ENCODE peak calls at places on chromosome 11, in eight cellular contexts. O is GM23338, G is PC-3, I is HCT116, J is neural progenitor cell, R is OCI-LY7, C is MM.1S, P is SK-N-SH. Y is an unnamed sample.

GRCh38 chr11:114285599-114285998 is 10.6 kb upstream of the NNMT start:
- DNase-seq in J (no peak), G (peak; percentile 87), O (peak; percentile 33), I (no peak), C (no peak), P (no peak), R (no peak), Y (no peak)

GRCh38 chr11:76698321-76699043 is 27.9 kb upstream of the LRRC32 start:
- DNase-seq in R (peak; percentile 50), C (no peak), I (peak; percentile 34), G (peak; percentile 28), P (no peak), O (peak; percentile 84), J (peak; percentile 61), Y (no peak)

GRCh38 chr11:75896843-75897419 is 81.9 kb downstream of the UVRAG start:
- DNase-seq in J (peak; percentile 37), C (peak; percentile 66), O (peak; percentile 58), P (peak; percentile 44), G (peak; percentile 82), I (peak; percentile 12), R (peak; percentile 57), Y (peak; percentile 50)

GRCh38 chr11:101807521-101807920 is 107.3 kb upstream of the CEP126 start:
- DNase-seq in J (no peak), G (peak; percentile 59), O (no peak), R (no peak), I (no peak), C (no peak), P (no peak), Y (no peak)

GRCh38 chr11:126340960-126341709 is 14.4 kb upstream of the ST3GAL4 start:
- DNase-seq in C (no peak), J (no peak), O (no peak), I (no peak), G (peak; percentile 49), P (no peak), R (no peak), Y (no peak)

GRCh38 chr11:63622318-63622717 is 8.1 kb upstream of the PLAAT3 start:
- DNase-seq in J (no peak), P (no peak), I (no peak), G (peak; percentile 94), O (no peak), C (no peak), R (no peak), Y (peak; percentile 67)

GRCh38 chr11:134414772-134415765 is 3.0 kb upstream of the B3GAT1 start:
- DNase-seq in C (no peak), I (no peak), R (peak; percentile 3), J (peak; percentile 32), P (peak; percentile 46), O (no peak), G (no peak), Y (no peak)

GRCh38 chr11:63768232-63769043 is at the start of gene ZFTA:
- DNase-seq in G (peak; percentile 64), C (peak; percentile 63), R (peak; percentile 84), J (peak; percentile 90), I (no peak), O (peak; percentile 94), P (peak; percentile 98), Y (peak; percentile 88)

GRCh38 chr11:119339581-119340334 is 925 bp downstream of the C1QTNF5 start:
- DNase-seq in G (peak; percentile 47), C (no peak), P (peak; percentile 95), R (peak; percentile 35), O (peak; percentile 88), J (peak; percentile 94), I (no peak), Y (peak; percentile 87)

DNA sequence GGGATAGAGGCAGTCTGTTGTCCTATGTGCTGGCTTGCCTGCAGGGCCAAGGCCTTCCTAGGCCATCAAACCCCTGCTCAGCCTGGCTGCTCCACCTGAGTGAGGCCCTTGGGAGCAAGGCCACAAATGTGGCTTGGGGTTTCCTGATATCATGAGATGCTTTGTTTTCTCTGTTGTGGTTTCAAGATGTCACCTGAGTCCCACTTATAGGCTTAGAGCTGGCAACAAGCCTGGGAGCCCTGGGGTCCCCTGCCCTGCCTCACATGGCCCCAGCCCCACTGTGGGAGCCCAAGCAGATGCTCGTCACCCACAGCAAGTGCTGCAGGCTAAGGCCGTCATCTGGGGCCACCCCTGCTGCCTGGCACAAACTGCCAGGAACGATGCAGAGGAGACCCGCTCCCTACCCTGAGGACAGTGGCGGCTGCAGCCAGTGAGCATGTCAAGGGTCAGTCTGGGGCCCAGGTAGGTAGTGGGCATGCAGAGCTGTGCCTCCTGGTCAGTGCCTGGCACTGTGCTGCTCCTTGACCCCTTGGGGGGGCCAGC is 75.4 kb upstream of the KCNQ1OT1 start:
- DNase-seq in P (no peak), I (no peak), O (no peak), G (no peak), J (no peak), C (peak; percentile 81), R (no peak), Y (no peak)
- TF ChIP-seq EZH2phosphoT487 in P (no peak), I (no peak), O (no peak), G (no peak), J (no peak), C (no peak), R (no peak), Y (no peak)

DNA sequence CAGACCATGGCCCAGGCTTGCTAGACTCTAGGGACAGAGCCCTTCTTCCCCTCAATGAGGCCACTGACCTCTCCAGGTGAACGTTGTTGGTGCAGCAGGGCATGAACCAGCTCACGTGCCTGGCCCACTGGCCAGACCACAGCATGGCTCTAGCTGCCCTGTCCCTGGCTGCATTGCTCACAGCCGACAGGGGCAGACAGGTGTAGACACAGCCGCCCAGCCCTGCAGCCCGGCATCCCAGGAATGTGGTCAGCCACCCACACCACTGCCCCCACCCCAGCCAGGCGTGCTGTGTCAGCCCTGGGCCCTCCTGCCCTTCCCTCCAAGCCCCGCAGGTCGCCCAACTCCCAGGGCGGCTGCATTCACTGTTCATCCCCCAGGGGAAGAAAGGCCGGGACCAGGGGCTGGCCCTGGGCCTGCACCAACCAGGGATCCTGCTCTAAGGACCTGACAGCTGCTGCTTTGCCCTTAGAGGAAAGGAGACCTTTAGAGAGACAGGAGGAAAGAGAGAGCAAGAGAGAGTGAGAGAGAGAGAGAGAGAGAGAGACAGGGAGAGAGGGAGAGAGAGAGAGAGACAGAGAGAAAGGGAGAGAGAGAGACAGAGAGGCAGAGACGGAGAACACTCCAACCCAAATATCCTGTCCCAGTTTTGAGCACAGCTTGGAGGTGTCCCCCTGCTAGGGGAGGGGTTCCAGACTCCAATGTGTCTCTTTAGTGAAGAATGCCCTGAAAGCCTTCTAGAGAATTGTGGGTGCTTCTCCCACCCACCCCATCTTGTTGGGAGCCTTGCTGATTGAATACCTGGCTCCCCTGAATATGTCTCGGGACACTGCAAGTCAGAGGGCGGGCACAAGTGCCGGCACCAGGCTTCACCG is 44.2 kb upstream of the LINC01488 start:
- DNase-seq in J (peak; percentile 60), O (peak; percentile 55), P (no peak), I (no peak), C (no peak), G (peak; percentile 85), R (no peak), Y (peak; percentile 81)
- TF ChIP-seq CTCF in J (no peak), O (peak; percentile 8), P (no peak), I (no peak), C (no peak), G (no peak), R (no peak), Y (no peak)

GRCh38 chr11:27477243-27477642 is 4.7 kb upstream of the LGR4 start:
- DNase-seq in G (no peak), C (no peak), I (no peak), O (no peak), R (no peak), P (no peak), J (no peak), Y (no peak)
- TF ChIP-seq EZH2phosphoT487 in G (no peak), C (no peak), I (no peak), O (no peak), R (no peak), P (no peak), J (no peak), Y (no peak)

GRCh38 chr11:130390071-130390758 is 38.2 kb downstream of the ADAMTS8 start:
- DNase-seq in R (peak; percentile 9), C (no peak), P (no peak), G (peak; percentile 78), J (no peak), I (peak; percentile 24), O (peak; percentile 55), Y (peak; percentile 69)
- TF ChIP-seq CTCF in R (peak; percentile 62), C (no peak), P (peak; percentile 57), G (peak; percentile 90), J (peak; percentile 29), I (peak; percentile 21), O (peak; percentile 85), Y (peak; percentile 60)

GRCh38 chr11:35815556-35816315 is 128.1 kb upstream of the LDLRAD3 start:
- DNase-seq in C (no peak), O (no peak), G (no peak), R (no peak), P (no peak), I (no peak), J (no peak), Y (peak; percentile 21)
- TF ChIP-seq EZH2phosphoT487 in C (no peak), O (no peak), G (no peak), R (no peak), P (no peak), I (no peak), J (no peak), Y (no peak)

GRCh38 chr11:118258410-118258809 is 5.7 kb downstream of the MPZL2 start:
- DNase-seq in P (no peak), O (peak; percentile 49), J (no peak), C (peak; percentile 53), I (no peak), G (peak; percentile 50), R (peak; percentile 29), Y (no peak)
- TF ChIP-seq CTCF in P (peak; percentile 35), O (peak; percentile 33), J (peak; percentile 22), C (peak; percentile 53), I (peak; percentile 19), G (peak; percentile 68), R (peak; percentile 73), Y (peak; percentile 9)

Y was measured in hepatocyte.